ENCODE peak calls at places on chromosomes 16 and 17, in five cellular contexts. K, C, F, Q and Y are unnamed samples.

GRCh38 chr16:28923652-28924398 is 1.2 kb downstream of the RABEP2 start:
- DNase-seq in Q (no peak), F (peak), K (no peak), C (no peak), Y (no peak)

GRCh38 chr17:73813201-73813600 is 169.0 kb upstream of the SDK2 start:
- DNase-seq in F (no peak), Q (no peak), K (no peak), C (no peak), Y (no peak)

GRCh38 chr16:85788819-85789218 is 10.5 kb downstream of the EMC8 start:
- DNase-seq in Q (no peak), C (no peak), K (no peak), F (no peak), Y (no peak)

GRCh38 chr17:4017377-4017776 is 53.1 kb upstream of the ATP2A3 start:
- DNase-seq in Q (no peak), K (no peak), F (no peak), C (no peak), Y (no peak)

GRCh38 chr17:69761767-69762321 is 313.2 kb upstream of the KCNJ16 start:
- DNase-seq in F (no peak), C (peak), Q (peak), K (no peak), Y (no peak)

GRCh38 chr16:84791088-84791487 is 28.7 kb upstream of the CRISPLD2 start:
- DNase-seq in K (no peak), Q (no peak), F (no peak), C (no peak), Y (peak)

GRCh38 chr16:89691231-89691985 is 4.9 kb downstream of the CDK10 start:
- DNase-seq in C (no peak), Q (no peak), K (no peak), F (no peak), Y (no peak)

GRCh38 chr17:78940708-78941107 is 15.5 kb upstream of the TIMP2 start:
- DNase-seq in K (no peak), F (no peak), C (peak), Q (peak), Y (no peak)

GRCh38 chr16:15775663-15776304 is 81.0 kb downstream of the MYH11 start:
- DNase-seq in C (peak), Q (peak), F (no peak), K (no peak), Y (no peak)

GRCh38 chr16:4498546-4499195 is 22.5 kb downstream of the HMOX2 start:
- DNase-seq in Q (peak), C (no peak), K (no peak), F (no peak), Y (no peak)

GRCh38 chr17:61317779-61318178 is 81.9 kb upstream of the TBX2 start:
- DNase-seq in F (no peak), K (no peak), Q (no peak), C (no peak), Y (no peak)

GRCh38 chr17:14301761-14302401 is 1.0 kb downstream of the HS3ST3B1 start:
- DNase-seq in Q (no peak), C (peak), F (peak), K (no peak), Y (no peak)

GRCh38 chr17:70955441-70955840 is 786.1 kb downstream of the KCNJ2 start:
- DNase-seq in Q (no peak), F (no peak), C (no peak), K (no peak), Y (no peak)

GRCh38 chr16:28985206-28985605 is 354 bp downstream of the LAT start:
- DNase-seq in Q (no peak), F (no peak), C (no peak), K (no peak), Y (no peak)

GRCh38 chr16:30957456-30958163 is at the start of gene SETD1A:
- DNase-seq in K (peak), Q (peak), C (peak), F (peak), Y (peak)

GRCh38 chr16:27795992-27796614 is 246.2 kb downstream of the KATNIP start:
- DNase-seq in Q (peak), F (no peak), K (no peak), C (peak), Y (no peak)

GRCh38 chr17:58127846-58128245 is 20.3 kb upstream of the OR4D1 start:
- DNase-seq in F (no peak), Q (no peak), K (no peak), C (no peak), Y (no peak)

GRCh38 chr16:88633684-88634140 is 4.7 kb upstream of the IL17C start:
- DNase-seq in K (no peak), Q (no peak), F (no peak), C (peak), Y (no peak)

GRCh38 chr17:77319211-77320031 is 178.7 kb downstream of the SEC14L1 start:
- DNase-seq in K (peak), C (peak), F (peak), Q (peak), Y (no peak)

GRCh38 chr16:15757630-15758251 is 99.1 kb downstream of the MYH11 start:
- DNase-seq in K (no peak), Q (no peak), C (no peak), F (no peak), Y (no peak)

GRCh38 chr17:41864498-41864836 is 756 bp downstream of the KLHL11 start:
- DNase-seq in K (no peak), F (no peak), Q (no peak), C (no peak), Y (no peak)

GRCh38 chr17:44360826-44361225 is 2.8 kb downstream of the FAM171A2 start:
- DNase-seq in F (no peak), Q (no peak), C (peak), K (peak), Y (no peak)

GRCh38 chr17:81245665-81246342 is 6.7 kb downstream of the NDUFAF8 start:
- DNase-seq in F (no peak), Q (no peak), C (no peak), K (no peak), Y (no peak)

GRCh38 chr16:50675686-50676610 is 5.2 kb downstream of the SNX20 start:
- DNase-seq in F (no peak), K (no peak), C (no peak), Q (no peak), Y (no peak)

GRCh38 chr16:57786632-57787518 is 15.4 kb downstream of the KIFC3 start:
- DNase-seq in C (no peak), Q (no peak), K (no peak), F (no peak), Y (no peak)

GRCh38 chr17:74778960-74779359 is 2.8 kb upstream of the NAT9 start:
- DNase-seq in C (peak), K (no peak), F (no peak), Q (no peak), Y (no peak)

GRCh38 chr17:42283241-42284019 is 4.9 kb upstream of the STAT5A start:
- DNase-seq in F (no peak), C (no peak), K (no peak), Q (no peak), Y (no peak)

GRCh38 chr16:72990003-72990521 is 57.9 kb downstream of the ZFHX3 start:
- DNase-seq in K (no peak), F (no peak), Q (peak), C (peak), Y (no peak)

GRCh38 chr16:89489040-89489721 is 1.2 kb downstream of the ANKRD11 start:
- DNase-seq in K (peak), C (peak), Q (peak), F (peak), Y (no peak)

GRCh38 chr16:1037023-1037933 is 35.3 kb upstream of the SSTR5 start:
- DNase-seq in F (no peak), C (no peak), Q (peak), K (no peak), Y (no peak)

GRCh38 chr16:1244881-1245280 is 4.4 kb downstream of the TPSAB1 start:
- DNase-seq in C (no peak), F (no peak), K (no peak), Q (no peak), Y (no peak)